ENCODE peak calls at places on chromosomes 13 and 19, in seven cellular contexts. H, Z, L, J, A, E and Y are unnamed samples.

GRCh38 chr19:6739884-6740588 is 556 bp downstream of the TRIP10 start:
- DNase-seq in H (peak; percentile 75), Z (no peak), L (peak; percentile 68), J (peak; percentile 43), A (no peak), E (no peak), Y (no peak)

GRCh38 chr19:1026189-1027019 is at the start of gene CNN2:
- DNase-seq in H (peak; percentile 95), Z (peak; percentile 95), L (peak; percentile 93), J (peak; percentile 76), A (peak; percentile 61), E (peak; percentile 73), Y (peak; percentile 69)

GRCh38 chr13:86383151-86383550 is 583.9 kb upstream of the SLITRK6 start:
- DNase-seq in H (no peak), Z (no peak), L (no peak), J (no peak), A (no peak), E (no peak), Y (no peak)

GRCh38 chr13:66036024-66036614 is 1194.0 kb downstream of the PCDH9 start:
- DNase-seq in H (no peak), Z (no peak), L (peak; percentile 3), J (no peak), A (no peak), E (peak; percentile 99), Y (no peak)

GRCh38 chr19:47255947-47256687 is at the start of gene CCDC9:
- DNase-seq in H (peak; percentile 97), Z (peak; percentile 99), L (peak; percentile 98), J (peak; percentile 98), A (peak; percentile 94), E (peak; percentile 93), Y (peak; percentile 94)

GRCh38 chr19:3606174-3606689 is 443 bp downstream of the TBXA2R start:
- DNase-seq in H (no peak), Z (peak; percentile 80), L (peak; percentile 65), J (no peak), A (no peak), E (no peak), Y (peak; percentile 60)

GRCh38 chr19:14135355-14135754 is 1.0 kb downstream of the ASF1B start:
- DNase-seq in H (no peak), Z (no peak), L (no peak), J (no peak), A (no peak), E (no peak), Y (no peak)

GRCh38 chr19:51710163-51710562 is 13.6 kb downstream of the HAS1 start:
- DNase-seq in H (no peak), Z (no peak), L (no peak), J (no peak), A (no peak), E (no peak), Y (no peak)

GRCh38 chr19:51292971-51293370 is 18.5 kb upstream of the IGLON5 start:
- DNase-seq in H (no peak), Z (no peak), L (peak; percentile 65), J (no peak), A (no peak), E (no peak), Y (no peak)

GRCh38 chr19:30459859-30460258 is 87.7 kb downstream of the ZNF536 start:
- DNase-seq in H (no peak), Z (no peak), L (no peak), J (no peak), A (no peak), E (no peak), Y (no peak)

GRCh38 chr13:98300956-98301641 is 124.0 kb upstream of the RNF113B start:
- DNase-seq in H (no peak), Z (no peak), L (no peak), J (no peak), A (no peak), E (no peak), Y (no peak)

GRCh38 chr13:107348471-107348870 is 780.5 kb upstream of the ARGLU1 start:
- DNase-seq in H (no peak), Z (no peak), L (no peak), J (no peak), A (no peak), E (no peak), Y (no peak)

GRCh38 chr13:92640936-92641335 is 585.7 kb upstream of the GPC6 start:
- DNase-seq in H (no peak), Z (no peak), L (no peak), J (no peak), A (no peak), E (no peak), Y (no peak)

GRCh38 chr13:38264363-38265134 is 85.1 kb upstream of the UFM1 start:
- DNase-seq in H (peak; percentile 0), Z (no peak), L (no peak), J (no peak), A (no peak), E (no peak), Y (no peak)

GRCh38 chr13:22173605-22174004 is 502.7 kb downstream of the FGF9 start:
- DNase-seq in H (no peak), Z (no peak), L (no peak), J (no peak), A (no peak), E (no peak), Y (no peak)

GRCh38 chr19:40302224-40303011 is 17.3 kb upstream of the AKT2 start:
- DNase-seq in H (no peak), Z (peak; percentile 2), L (no peak), J (no peak), A (no peak), E (no peak), Y (no peak)

GRCh38 chr13:94232956-94233355 is 246.5 kb downstream of the DCT start:
- DNase-seq in H (no peak), Z (no peak), L (no peak), J (no peak), A (no peak), E (no peak), Y (no peak)

GRCh38 chr13:26973946-26974345 is 197.7 kb downstream of the USP12 start:
- DNase-seq in H (no peak), Z (no peak), L (no peak), J (no peak), A (no peak), E (no peak), Y (no peak)
- H3K4me1 ChIP-seq in H (peaks cover 26% of the 10 kb centered on the region), Z (no peaks in the 10 kb centered on the region), L (peaks cover 2% of the 10 kb centered on the region), J (no peaks in the 10 kb centered on the region), A (no peaks in the 10 kb centered on the region), E (no peaks in the 10 kb centered on the region), Y (no peaks in the 10 kb centered on the region)

DNA sequence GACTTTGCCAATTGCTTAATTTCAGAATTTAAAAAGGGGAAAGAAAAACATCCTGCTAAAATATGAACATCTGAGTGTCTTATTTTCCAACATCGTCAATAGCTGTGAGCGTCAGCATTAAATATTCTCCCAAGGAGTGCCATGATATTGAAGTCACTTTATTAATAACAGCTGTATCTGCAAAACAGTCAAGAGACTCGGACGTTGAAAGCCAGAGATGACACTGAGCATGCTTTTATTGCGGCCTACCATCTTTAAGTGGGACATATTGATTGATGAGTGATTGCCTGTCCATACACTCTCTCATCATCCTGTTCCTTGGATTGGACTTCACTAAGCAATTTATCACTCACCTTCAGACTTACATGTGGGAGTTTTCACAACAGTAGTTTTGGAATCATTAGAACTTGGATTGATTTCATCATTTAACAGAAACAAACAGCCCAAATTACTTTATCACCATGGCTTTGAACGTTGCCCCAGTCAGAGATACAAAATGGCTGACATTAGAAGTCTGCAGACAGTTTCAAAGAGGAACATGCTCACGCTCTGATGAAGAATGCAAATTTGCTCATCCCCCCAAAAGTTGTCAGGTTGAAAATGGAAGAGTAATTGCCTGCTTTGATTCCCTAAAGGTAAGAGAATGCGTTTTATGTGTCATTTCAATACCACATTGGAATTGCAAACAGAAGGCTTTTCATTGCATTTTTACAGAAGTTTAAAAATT is 53.8 kb downstream of the MBNL2 start:
- DNase-seq in H (no peak), Z (no peak), L (no peak), J (no peak), A (no peak), E (no peak), Y (no peak)
- H3K4me1 ChIP-seq in H (no peaks in the 10 kb centered on the region), Z (peaks cover 19% of the 10 kb centered on the region), L (no peaks in the 10 kb centered on the region), J (no peaks in the 10 kb centered on the region), A (peaks cover 74% of the 10 kb centered on the region), E (peaks cover 14% of the 10 kb centered on the region), Y (peaks cover 6% of the 10 kb centered on the region)

GRCh38 chr13:33183431-33184130 is 102.0 kb downstream of the STARD13 start:
- DNase-seq in H (no peak), Z (no peak), L (no peak), J (no peak), A (no peak), E (no peak), Y (no peak)
- H3K4me1 ChIP-seq in H (peaks cover 16% of the 10 kb centered on the region), Z (peaks cover 3% of the 10 kb centered on the region), L (peaks cover 36% of the 10 kb centered on the region), J (no peaks in the 10 kb centered on the region), A (peaks cover 83% of the 10 kb centered on the region), E (no peaks in the 10 kb centered on the region), Y (no peaks in the 10 kb centered on the region)

DNA sequence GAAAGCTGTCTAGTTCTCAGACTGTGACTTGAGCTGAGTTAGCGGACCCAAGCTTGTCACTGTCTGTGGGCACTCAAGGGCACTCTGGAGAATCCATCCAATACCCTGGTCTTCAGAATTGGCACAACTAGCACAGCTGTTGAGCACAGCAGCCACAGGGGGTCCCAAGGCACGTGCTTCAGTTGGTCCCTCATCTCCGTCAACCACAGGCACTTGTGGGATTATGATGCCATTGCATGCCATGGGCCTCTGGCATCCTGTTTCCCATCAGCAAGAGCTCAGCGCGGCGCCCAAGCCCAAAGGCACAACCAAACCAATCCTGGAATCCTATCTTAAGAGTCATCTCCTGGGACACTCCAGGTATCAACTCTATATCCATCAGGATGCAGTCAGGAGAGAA is 3.7 kb upstream of the B3GNT8 start:
- DNase-seq in H (no peak), Z (no peak), L (no peak), J (no peak), A (no peak), E (no peak), Y (no peak)
- H3K4me1 ChIP-seq in H (peaks cover 54% of the 10 kb centered on the region), Z (no peaks in the 10 kb centered on the region), L (peaks cover 12% of the 10 kb centered on the region), J (no peaks in the 10 kb centered on the region), A (peaks cover 14% of the 10 kb centered on the region), E (peaks cover 3% of the 10 kb centered on the region), Y (peaks cover 17% of the 10 kb centered on the region)